ENCODE peak calls at places on chromosomes 11 and 22, in seven cellular contexts. V is HepG2, M is H1, C is GM12878, B is endothelial cell of umbilical vein, D is HCT116, Z is K562. F is an unnamed sample. For H3K4me1, the result is how much of the 10 kb centered on the place peaks cover.

GRCh38 chr11:63592975-63593395 is 21.2 kb downstream of the PLAAT3 start:
- DNase-seq in D (no peak), B (no peak), Z (peak), M (no peak), C (no peak), V (no peak), F (peak)

GRCh38 chr22:44664149-44664548 is 37.9 kb upstream of the PRR5 start:
- DNase-seq in M (no peak), D (no peak), C (no peak), B (peak), Z (no peak), V (no peak), F (no peak)

GRCh38 chr11:78251083-78251699 is 62.5 kb downstream of the USP35 start:
- DNase-seq in Z (no peak), C (no peak), D (no peak), M (no peak), B (peak), V (peak), F (no peak)

GRCh38 chr11:84022221-84022620 is 736.1 kb upstream of the CCDC90B start:
- DNase-seq in C (no peak), B (no peak), M (no peak), V (no peak), D (no peak), Z (no peak), F (peak)

GRCh38 chr11:35658028-35658948 is 4.3 kb upstream of the TRIM44 start:
- DNase-seq in D (no peak), V (no peak), C (no peak), Z (no peak), B (peak), M (no peak), F (no peak)

GRCh38 chr11:34641456-34641855 is 20.6 kb downstream of the EHF start:
- DNase-seq in D (no peak), V (no peak), C (no peak), M (no peak), B (no peak), Z (no peak), F (no peak)

GRCh38 chr22:45885941-45886395 is 91.0 kb downstream of the WNT7B start:
- DNase-seq in B (no peak), V (peak), D (no peak), Z (no peak), M (no peak), C (no peak), F (no peak)

GRCh38 chr11:44886765-44887164 is 63.9 kb downstream of the TP53I11 start:
- DNase-seq in V (no peak), D (no peak), Z (no peak), B (peak), C (no peak), M (no peak), F (no peak)

GRCh38 chr11:127474735-127475134 is 474.2 kb upstream of the KIRREL3 start:
- DNase-seq in D (no peak), C (no peak), B (no peak), Z (no peak), M (no peak), V (no peak), F (no peak)

GRCh38 chr11:70942593-70942992 is 309.8 kb downstream of the SHANK2 start:
- DNase-seq in B (no peak), D (peak), V (peak), M (no peak), C (no peak), Z (peak), F (peak)

GRCh38 chr11:79925570-79925969 is 484.7 kb upstream of the TENM4 start:
- DNase-seq in Z (no peak), B (no peak), D (no peak), M (no peak), C (no peak), V (no peak), F (no peak)

GRCh38 chr22:47259990-47260389 is 497.5 kb downstream of the TBC1D22A start:
- DNase-seq in B (no peak), V (no peak), M (no peak), Z (no peak), C (no peak), D (no peak), F (no peak)

GRCh38 chr11:11966826-11967668 is 41.4 kb downstream of the DKK3 start:
- DNase-seq in M (peak), Z (peak), V (peak), D (peak), B (peak), C (no peak), F (peak)

GRCh38 chr11:103420593-103420992 is 311.4 kb downstream of the DYNC2H1 start:
- DNase-seq in Z (no peak), D (no peak), M (no peak), V (no peak), C (no peak), B (peak), F (no peak)

GRCh38 chr11:94553938-94554337 is 10.2 kb downstream of the FUT4 start:
- DNase-seq in M (no peak), Z (no peak), C (no peak), B (no peak), D (no peak), V (no peak), F (no peak)

GRCh38 chr11:70002433-70002832 is 75.7 kb upstream of the ANO1 start:
- DNase-seq in M (no peak), Z (no peak), V (no peak), D (no peak), B (no peak), C (no peak), F (no peak)

GRCh38 chr11:46247664-46248063 is 29.8 kb upstream of the CREB3L1 start:
- DNase-seq in Z (no peak), D (peak), M (no peak), B (peak), V (peak), C (no peak), F (peak)

GRCh38 chr11:3139481-3140290 is 25.4 kb downstream of the OSBPL5 start:
- DNase-seq in V (no peak), B (no peak), D (no peak), C (no peak), Z (no peak), M (no peak), F (no peak)

GRCh38 chr22:17218341-17218740 is 894 bp downstream of the ADA2 start:
- DNase-seq in B (no peak), D (no peak), Z (no peak), C (no peak), M (no peak), V (no peak), F (no peak)

GRCh38 chr11:124799384-124800225 is 601 bp downstream of the MSANTD2 start:
- DNase-seq in Z (peak), C (no peak), D (no peak), B (peak), V (no peak), M (no peak), F (peak)

GRCh38 chr11:74570266-74571061 is 21.9 kb upstream of the POLD3 start:
- DNase-seq in Z (peak), B (peak), M (no peak), C (no peak), D (peak), V (peak), F (peak)

GRCh38 chr11:33063326-33063775 is 24.0 kb downstream of the TCP11L1 start:
- DNase-seq in D (no peak), Z (no peak), V (no peak), B (no peak), M (no peak), C (peak), F (no peak)

GRCh38 chr11:122895591-122895990 is 13.0 kb downstream of the JHY start:
- DNase-seq in Z (no peak), C (no peak), M (no peak), V (no peak), D (no peak), B (no peak), F (no peak)

GRCh38 chr11:70153133-70153727 is 49.9 kb upstream of the FADD start:
- DNase-seq in D (no peak), C (no peak), M (no peak), Z (no peak), V (no peak), B (no peak), F (no peak)

GRCh38 chr11:119228535-119229302 is 22.6 kb downstream of the CBL start:
- DNase-seq in Z (no peak), V (no peak), M (no peak), C (no peak), D (no peak), B (peak), F (no peak)

GRCh38 chr22:42408815-42409529 is 23.2 kb downstream of the NFAM1 start:
- DNase-seq in Z (peak), D (no peak), B (no peak), M (no peak), C (no peak), V (no peak), F (no peak)

GRCh38 chr22:47610766-47611165 is 848.3 kb downstream of the TBC1D22A start:
- DNase-seq in Z (peak), B (no peak), C (no peak), V (no peak), M (no peak), D (no peak), F (no peak)

GRCh38 chr11:126007263-126007662 is 55.4 kb downstream of the CDON start:
- DNase-seq in M (no peak), V (peak), D (peak), Z (no peak), C (no peak), B (peak), F (no peak)

GRCh38 chr11:74380746-74381439 is 17.3 kb downstream of the PGM2L1 start:
- DNase-seq in C (no peak), B (no peak), V (no peak), Z (no peak), D (no peak), M (no peak), F (no peak)

GRCh38 chr11:107743161-107743560 is 31.3 kb upstream of the SLN start:
- DNase-seq in V (no peak), C (no peak), M (no peak), B (no peak), D (no peak), Z (no peak), F (no peak)

GRCh38 chr22:23225724-23226496 is 45.6 kb downstream of the BCR start:
- DNase-seq in V (no peak), D (no peak), Z (peak), C (no peak), M (no peak), B (peak), F (no peak)

GRCh38 chr11:11740081-11740702 is 101.6 kb upstream of the USP47 start:
- DNase-seq in M (no peak), V (no peak), D (no peak), C (no peak), B (no peak), Z (no peak), F (no peak)

GRCh38 chr11:97955595-97955994 is 1065.2 kb upstream of the CNTN5 start:
- DNase-seq in V (no peak), Z (no peak), M (no peak), C (no peak), D (no peak), B (no peak), F (no peak)

GRCh38 chr11:113710989-113711388 is 4.9 kb upstream of the TMPRSS5 start:
- DNase-seq in D (no peak), V (no peak), Z (no peak), B (no peak), C (no peak), M (no peak), F (no peak)

GRCh38 chr11:68549789-68550484 is 89.4 kb downstream of the PPP6R3 start:
- DNase-seq in B (peak), D (no peak), V (no peak), Z (no peak), C (no peak), M (no peak), F (no peak)

GRCh38 chr11:68551777-68552176 is 91.2 kb downstream of the PPP6R3 start:
- DNase-seq in C (no peak), B (no peak), M (no peak), V (no peak), D (no peak), Z (no peak), F (no peak)

GRCh38 chr11:68551223-68551622 is 90.7 kb downstream of the PPP6R3 start:
- DNase-seq in V (no peak), D (no peak), Z (no peak), M (no peak), B (no peak), C (no peak), F (no peak)

GRCh38 chr11:68550485-68550817 is 89.9 kb downstream of the PPP6R3 start:
- DNase-seq in M (no peak), V (no peak), Z (no peak), B (peak), D (no peak), C (no peak), F (no peak)

GRCh38 chr11:68552542-68552941 is 92.0 kb downstream of the PPP6R3 start:
- DNase-seq in Z (no peak), V (no peak), B (no peak), C (no peak), D (no peak), M (no peak), F (no peak)
- H3K4me1 ChIP-seq in Z (under half), V (under half), B (under half), C (under half), D (under half), M (under half), F (under half)

GRCh38 chr11:27505781-27506180 is 788 bp downstream of the LIN7C start:
- DNase-seq in M (no peak), V (peak), Z (no peak), B (no peak), C (no peak), D (no peak), F (peak)
- TF ChIP-seq EZH2 in M (no peak), V (no peak), Z (no peak), B (no peak), C (no peak), D (no peak), F (no peak)

DNA sequence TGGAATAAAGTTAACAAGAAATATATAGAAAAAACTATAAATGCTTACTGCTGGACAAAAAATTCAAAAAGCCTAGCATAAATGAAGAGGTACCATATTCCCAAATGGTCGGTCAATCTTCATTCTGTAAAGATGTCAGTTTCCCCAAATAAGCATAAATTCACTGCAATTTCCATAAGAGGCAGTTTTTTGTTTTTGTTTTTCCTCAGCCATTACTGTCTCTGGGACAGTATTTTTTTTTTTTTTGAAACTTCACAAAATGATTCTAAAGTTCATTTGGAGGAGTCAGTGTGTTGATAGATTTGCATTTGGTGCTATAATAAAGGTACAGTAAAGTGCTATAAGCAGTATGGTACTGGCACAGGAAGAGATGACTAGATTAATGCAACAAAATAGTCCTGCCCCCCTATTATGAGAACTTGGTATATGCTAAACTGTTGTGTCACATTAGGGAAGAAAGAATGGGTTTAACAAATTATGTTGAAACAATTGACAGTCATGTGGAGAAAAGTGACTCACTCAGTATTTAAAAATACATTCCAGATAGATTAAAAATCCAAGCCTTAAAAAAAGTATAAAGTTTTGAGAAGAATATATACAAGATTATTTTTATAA is 2.5 kb upstream of the FTH1 start:
- DNase-seq in M (no peak), C (no peak), D (no peak), Z (no peak), V (no peak), B (peak), F (no peak)
- TF ChIP-seq POLR2AphosphoS5 in M (no peak), C (no peak), D (no peak), Z (no peak), V (no peak), B (no peak), F (no peak)

GRCh38 chr11:99818991-99819390 is 798.2 kb downstream of the CNTN5 start:
- DNase-seq in C (no peak), D (no peak), V (no peak), Z (no peak), M (no peak), B (no peak), F (no peak)

DNA sequence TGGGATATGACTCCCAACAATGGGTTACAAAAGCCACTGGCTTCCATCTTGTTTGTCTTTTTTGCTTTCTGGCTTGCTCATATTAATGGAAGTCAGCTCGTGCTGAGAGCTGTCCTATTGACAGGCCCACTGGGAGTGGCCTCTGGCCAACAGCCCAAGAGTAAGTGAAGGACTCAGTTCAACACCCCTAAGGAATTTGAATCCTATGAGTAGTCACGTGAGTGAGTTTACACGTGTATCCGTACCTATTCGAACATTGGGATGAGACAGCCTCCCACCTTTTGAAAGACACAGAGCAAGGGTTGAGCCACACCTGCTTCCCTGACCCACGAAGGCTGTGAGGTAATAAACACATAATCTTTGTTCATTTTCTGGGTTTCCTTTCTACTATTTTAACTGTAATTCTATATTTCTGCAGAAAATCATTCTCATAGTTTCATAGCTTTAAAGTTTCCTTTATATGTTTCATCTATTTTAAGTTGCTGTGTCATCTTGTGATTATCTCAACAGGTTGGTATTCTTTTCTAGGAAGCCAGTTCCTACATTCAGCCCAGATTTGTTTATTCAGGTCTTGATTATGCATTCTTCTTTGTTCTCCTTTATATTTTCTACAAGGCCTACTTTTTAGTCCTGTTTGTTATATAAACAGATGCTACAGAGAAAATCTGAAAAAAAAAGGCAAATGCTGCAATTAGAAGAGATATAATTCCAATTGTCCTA is 802.3 kb downstream of the CNTN5 start:
- DNase-seq in Z (no peak), B (no peak), D (no peak), C (no peak), V (no peak), M (no peak), F (no peak)
- H3K4me1 ChIP-seq in Z (under half), B (under half), D (under half), C (under half), V (under half), M (under half), F (under half)

GRCh38 chr11:27722945-27723344 is 22.7 kb upstream of the BDNF start:
- DNase-seq in D (no peak), B (no peak), C (no peak), V (no peak), Z (no peak), M (no peak), F (peak)

GRCh38 chr11:27720277-27720830 is 20.1 kb upstream of the BDNF start:
- DNase-seq in Z (peak), V (no peak), C (no peak), M (no peak), D (no peak), B (peak), F (peak)

GRCh38 chr11:27723685-27724084 is 23.4 kb upstream of the BDNF start:
- DNase-seq in D (no peak), B (no peak), Z (no peak), C (no peak), V (no peak), M (no peak), F (no peak)

GRCh38 chr11:27721505-27722116 is 21.4 kb upstream of the BDNF start:
- DNase-seq in Z (no peak), B (no peak), V (no peak), D (no peak), M (no peak), C (no peak), F (peak)

GRCh38 chr11:27722117-27722844 is 22.0 kb upstream of the BDNF start:
- DNase-seq in Z (no peak), C (no peak), D (no peak), V (no peak), M (no peak), B (peak), F (peak)
- TF ChIP-seq EZH2 in Z (no peak), C (no peak), D (no peak), V (no peak), M (peak), B (peak), F (peak)

DNA sequence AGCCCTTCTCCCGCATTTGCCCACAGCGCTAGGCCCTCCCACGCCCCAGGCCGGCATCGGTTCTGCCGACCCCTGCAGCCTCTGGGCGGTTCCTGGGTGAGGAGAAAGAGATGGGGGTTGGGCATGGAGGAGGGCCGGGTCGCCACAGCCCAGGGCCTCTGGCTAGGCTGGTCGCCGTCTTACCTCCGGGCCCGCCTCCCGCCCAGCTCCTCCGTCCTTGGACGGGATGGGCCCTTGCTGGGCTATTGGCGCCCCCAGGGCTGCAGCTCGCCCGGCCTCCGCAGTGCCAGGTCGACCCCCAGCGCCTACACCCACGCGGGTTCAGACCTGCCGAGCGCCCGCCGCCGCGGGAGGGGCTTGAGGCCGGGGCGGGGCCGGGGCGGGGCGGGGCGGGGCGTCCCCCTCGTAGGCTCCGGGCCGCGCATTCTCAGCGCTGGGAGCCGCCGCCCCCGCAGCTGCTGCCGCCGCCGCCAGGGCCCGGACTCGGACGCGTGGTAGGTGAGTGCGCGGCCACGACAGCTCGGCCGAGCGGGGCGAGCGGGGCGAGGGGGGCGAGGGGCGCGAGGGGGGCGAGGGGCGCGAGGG is at the start of gene CD151:
- DNase-seq in V (no peak), B (peak), Z (peak), D (no peak), M (no peak), C (no peak), F (peak)
- TF ChIP-seq POLR2AphosphoS5 in V (peak), B (peak), Z (peak), D (peak), M (no peak), C (no peak), F (peak)

DNA sequence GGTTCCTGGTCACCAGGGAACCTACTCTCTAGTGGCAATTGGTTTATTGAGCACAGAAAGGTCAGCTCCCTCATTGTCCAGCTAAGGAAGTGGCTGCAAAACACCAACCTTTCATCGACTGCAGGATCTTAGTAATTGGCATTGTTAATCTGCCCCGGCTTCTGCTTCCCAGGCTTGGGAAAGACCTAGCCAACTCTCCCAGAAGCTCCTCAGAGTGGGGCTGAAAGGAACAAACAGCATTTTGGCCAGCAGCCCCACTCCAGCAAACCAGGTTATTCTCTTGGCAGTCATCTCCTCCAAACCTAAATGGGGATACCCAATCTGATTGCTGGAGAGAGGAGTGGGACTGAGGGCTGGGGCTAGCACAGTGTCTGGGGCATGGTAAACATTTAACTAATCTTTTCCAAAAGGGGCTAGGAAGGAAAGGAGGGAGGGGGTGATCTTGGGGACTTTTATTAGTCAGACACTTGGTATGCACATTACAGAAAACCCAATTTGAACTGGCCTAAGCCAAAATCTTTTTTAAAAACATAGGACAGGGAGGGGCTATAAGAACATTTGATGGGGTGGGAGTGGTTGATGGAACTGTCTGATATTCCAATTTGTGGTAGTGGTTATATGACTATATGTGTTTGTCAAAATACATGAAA is 294.4 kb downstream of the MN1 start:
- DNase-seq in Z (no peak), C (no peak), M (no peak), V (no peak), D (no peak), B (peak), F (no peak)
- H3K4me1 ChIP-seq in Z (under half), C (under half), M (under half), V (under half), D (under half), B (under half), F (under half)